ENCODE peak calls at places on chromosomes 16 and 17, in four cellular contexts. One of them, this sample, is unnamed.

GRCh38 chr17:61488878-61489718 is 36.9 kb downstream of the TBX4 start:
- DNase-seq in anterior cingulate cortex: no peak
- DNase-seq in T1000: no peak
- DNase-seq in fibroblast of the aortic adventitia: no peak
- DNase-seq in this sample: no peak

GRCh38 chr16:89020925-89021595 is 44.1 kb upstream of the CBFA2T3 start:
- DNase-seq in fibroblast of the aortic adventitia: no peak
- DNase-seq in anterior cingulate cortex: no peak
- DNase-seq in T1000: no peak
- DNase-seq in this sample: no peak

GRCh38 chr17:47763913-47764582 is 31.0 kb downstream of the TBX21 start:
- DNase-seq in anterior cingulate cortex: no peak
- DNase-seq in fibroblast of the aortic adventitia: no peak
- DNase-seq in T1000: no peak
- DNase-seq in this sample: no peak

GRCh38 chr17:31858647-31859486 is at the start of gene COPRS:
- DNase-seq in fibroblast of the aortic adventitia: peak
- DNase-seq in T1000: peak
- DNase-seq in anterior cingulate cortex: peak
- DNase-seq in this sample: peak

GRCh38 chr16:68335175-68335574 is 24.4 kb downstream of the PRMT7 start:
- DNase-seq in fibroblast of the aortic adventitia: peak
- DNase-seq in T1000: no peak
- DNase-seq in anterior cingulate cortex: no peak
- DNase-seq in this sample: no peak

GRCh38 chr17:29178750-29179231 is 1.4 kb downstream of the MYO18A start:
- DNase-seq in fibroblast of the aortic adventitia: no peak
- DNase-seq in anterior cingulate cortex: no peak
- DNase-seq in T1000: no peak
- DNase-seq in this sample: peak

GRCh38 chr16:87554754-87555427 is 47.4 kb upstream of the JPH3 start:
- DNase-seq in T1000: no peak
- DNase-seq in fibroblast of the aortic adventitia: no peak
- DNase-seq in anterior cingulate cortex: no peak
- DNase-seq in this sample: no peak

GRCh38 chr17:29091591-29092291 is 48.8 kb downstream of the PIPOX start:
- DNase-seq in fibroblast of the aortic adventitia: no peak
- DNase-seq in T1000: no peak
- DNase-seq in anterior cingulate cortex: no peak
- DNase-seq in this sample: no peak

GRCh38 chr17:55435408-55435807 is 13.8 kb upstream of the MMD start:
- DNase-seq in T1000: no peak
- DNase-seq in fibroblast of the aortic adventitia: no peak
- DNase-seq in anterior cingulate cortex: no peak
- DNase-seq in this sample: no peak

GRCh38 chr17:66755101-66755943 is 79.6 kb upstream of the CACNG5 start:
- DNase-seq in T1000: no peak
- DNase-seq in fibroblast of the aortic adventitia: no peak
- DNase-seq in anterior cingulate cortex: no peak
- DNase-seq in this sample: no peak

GRCh38 chr17:65987988-65988387 is 203.9 kb downstream of the CEP112 start:
- DNase-seq in anterior cingulate cortex: no peak
- DNase-seq in T1000: no peak
- DNase-seq in fibroblast of the aortic adventitia: peak
- DNase-seq in this sample: no peak

GRCh38 chr17:40035162-40035559 is 19.0 kb downstream of the MED24 start:
- DNase-seq in T1000: no peak
- DNase-seq in anterior cingulate cortex: no peak
- DNase-seq in fibroblast of the aortic adventitia: peak
- DNase-seq in this sample: no peak

GRCh38 chr16:48538746-48539484 is 71.1 kb downstream of the N4BP1 start:
- DNase-seq in T1000: no peak
- DNase-seq in fibroblast of the aortic adventitia: no peak
- DNase-seq in anterior cingulate cortex: no peak
- DNase-seq in this sample: no peak

GRCh38 chr16:23914935-23915549 is 79.3 kb downstream of the PRKCB start:
- DNase-seq in T1000: no peak
- DNase-seq in fibroblast of the aortic adventitia: no peak
- DNase-seq in anterior cingulate cortex: no peak
- DNase-seq in this sample: no peak

GRCh38 chr16:56506941-56507340 is 12.9 kb downstream of the BBS2 start:
- DNase-seq in fibroblast of the aortic adventitia: peak
- DNase-seq in anterior cingulate cortex: no peak
- DNase-seq in T1000: no peak
- DNase-seq in this sample: no peak

GRCh38 chr17:76993636-76994035 is 125.4 kb downstream of the MGAT5B start:
- DNase-seq in fibroblast of the aortic adventitia: no peak
- DNase-seq in anterior cingulate cortex: no peak
- DNase-seq in T1000: no peak
- DNase-seq in this sample: no peak

GRCh38 chr17:16013943-16014407 is 14.4 kb downstream of the TTC19 start:
- DNase-seq in fibroblast of the aortic adventitia: peak
- DNase-seq in anterior cingulate cortex: no peak
- DNase-seq in T1000: no peak
- DNase-seq in this sample: peak

GRCh38 chr16:4383591-4384495 is 12.2 kb downstream of the VASN start:
- DNase-seq in fibroblast of the aortic adventitia: no peak
- DNase-seq in T1000: no peak
- DNase-seq in anterior cingulate cortex: no peak
- DNase-seq in this sample: no peak

GRCh38 chr17:70855401-70856054 is 686.2 kb downstream of the KCNJ2 start:
- DNase-seq in T1000: no peak
- DNase-seq in anterior cingulate cortex: no peak
- DNase-seq in fibroblast of the aortic adventitia: no peak
- DNase-seq in this sample: no peak

GRCh38 chr16:46801428-46802049 is 29.4 kb downstream of the C16orf87 start:
- DNase-seq in T1000: no peak
- DNase-seq in anterior cingulate cortex: no peak
- DNase-seq in fibroblast of the aortic adventitia: peak
- DNase-seq in this sample: no peak

GRCh38 chr17:33942414-33942813 is 312.7 kb upstream of the CCL2 start:
- DNase-seq in T1000: no peak
- DNase-seq in anterior cingulate cortex: no peak
- DNase-seq in fibroblast of the aortic adventitia: no peak
- DNase-seq in this sample: no peak

GRCh38 chr16:23269248-23270091 is 32.6 kb upstream of the SCNN1B start:
- DNase-seq in anterior cingulate cortex: no peak
- DNase-seq in T1000: no peak
- DNase-seq in fibroblast of the aortic adventitia: peak
- DNase-seq in this sample: no peak

GRCh38 chr16:57726433-57726947 is 9.1 kb upstream of the KATNB1 start:
- DNase-seq in T1000: no peak
- DNase-seq in fibroblast of the aortic adventitia: no peak
- DNase-seq in anterior cingulate cortex: no peak
- DNase-seq in this sample: no peak

GRCh38 chr17:2354311-2354710 is 17.0 kb downstream of the SGSM2 start:
- DNase-seq in fibroblast of the aortic adventitia: no peak
- DNase-seq in T1000: no peak
- DNase-seq in anterior cingulate cortex: no peak
- DNase-seq in this sample: no peak

GRCh38 chr16:57607676-57608461 is 20.6 kb upstream of the ADGRG1 start:
- DNase-seq in fibroblast of the aortic adventitia: peak
- DNase-seq in T1000: no peak
- DNase-seq in anterior cingulate cortex: no peak
- DNase-seq in this sample: no peak

GRCh38 chr17:1197379-1197778 is 17.6 kb upstream of the ABR start:
- DNase-seq in anterior cingulate cortex: no peak
- DNase-seq in fibroblast of the aortic adventitia: peak
- DNase-seq in T1000: no peak
- DNase-seq in this sample: no peak

GRCh38 chr17:19738757-19739156 is 9.3 kb downstream of the ALDH3A1 start:
- DNase-seq in fibroblast of the aortic adventitia: no peak
- DNase-seq in anterior cingulate cortex: no peak
- DNase-seq in T1000: no peak
- DNase-seq in this sample: no peak

GRCh38 chr17:37848690-37849616 is 75.3 kb upstream of the TBC1D3K start:
- DNase-seq in fibroblast of the aortic adventitia: no peak
- DNase-seq in T1000: peak
- DNase-seq in anterior cingulate cortex: no peak
- DNase-seq in this sample: peak

GRCh38 chr16:4309833-4310266 is 6.0 kb upstream of the GLIS2 start:
- DNase-seq in fibroblast of the aortic adventitia: peak
- DNase-seq in anterior cingulate cortex: no peak
- DNase-seq in T1000: peak
- DNase-seq in this sample: no peak

GRCh38 chr17:45123930-45124796 is 8.2 kb downstream of the PLCD3 start:
- DNase-seq in anterior cingulate cortex: no peak
- DNase-seq in fibroblast of the aortic adventitia: peak
- DNase-seq in T1000: peak
- DNase-seq in this sample: no peak

GRCh38 chr16:70253291-70254094 is 1.8 kb upstream of the EXOSC6 start:
- DNase-seq in anterior cingulate cortex: no peak
- DNase-seq in T1000: no peak
- DNase-seq in fibroblast of the aortic adventitia: peak
- DNase-seq in this sample: no peak

GRCh38 chr17:52751051-52751450 is 592.5 kb upstream of the CA10 start:
- DNase-seq in fibroblast of the aortic adventitia: no peak
- DNase-seq in anterior cingulate cortex: no peak
- DNase-seq in T1000: no peak
- DNase-seq in this sample: no peak

GRCh38 chr16:1435921-1436697 is 5.2 kb downstream of the PERCC1 start:
- DNase-seq in fibroblast of the aortic adventitia: no peak
- DNase-seq in T1000: no peak
- DNase-seq in anterior cingulate cortex: no peak
- DNase-seq in this sample: no peak

GRCh38 chr16:73122604-73123386 is 74.9 kb upstream of the ZFHX3 start:
- DNase-seq in fibroblast of the aortic adventitia: peak
- DNase-seq in anterior cingulate cortex: no peak
- DNase-seq in T1000: no peak
- DNase-seq in this sample: no peak

GRCh38 chr16:77711775-77712174 is 10.5 kb upstream of the NUDT7 start:
- DNase-seq in fibroblast of the aortic adventitia: peak
- DNase-seq in T1000: no peak
- DNase-seq in anterior cingulate cortex: no peak
- DNase-seq in this sample: no peak

GRCh38 chr17:4711671-4712111 is 1.3 kb downstream of the ARRB2 start:
- DNase-seq in T1000: no peak
- DNase-seq in anterior cingulate cortex: peak
- DNase-seq in fibroblast of the aortic adventitia: no peak
- DNase-seq in this sample: no peak

GRCh38 chr17:39999067-39999466 is 16.2 kb upstream of the CSF3 start:
- DNase-seq in T1000: no peak
- DNase-seq in anterior cingulate cortex: no peak
- DNase-seq in fibroblast of the aortic adventitia: no peak
- DNase-seq in this sample: no peak

GRCh38 chr17:27968206-27968732 is 74.2 kb upstream of the NLK start:
- DNase-seq in T1000: no peak
- DNase-seq in anterior cingulate cortex: peak
- DNase-seq in fibroblast of the aortic adventitia: no peak
- DNase-seq in this sample: no peak

GRCh38 chr17:66420961-66421371 is 118.6 kb downstream of the PRKCA start:
- DNase-seq in anterior cingulate cortex: no peak
- DNase-seq in T1000: no peak
- DNase-seq in fibroblast of the aortic adventitia: peak
- DNase-seq in this sample: no peak

GRCh38 chr17:10843806-10844205 is 5.9 kb upstream of the PIRT start:
- DNase-seq in fibroblast of the aortic adventitia: no peak
- DNase-seq in T1000: no peak
- DNase-seq in anterior cingulate cortex: no peak
- DNase-seq in this sample: no peak